ENCODE peak calls at places on chromosomes 12 and 14, in six cellular contexts. O is mesendoderm, D is trophoblast cell, L is neuronal stem cell, V is IMR-90, Q is H1. C is an unnamed sample.

GRCh38 chr12:3928538-3929220 is 55.5 kb upstream of the PARP11 start:
- DNase-seq in O (peak; percentile 17), D (no peak), L (no peak), V (no peak), Q (peak; percentile 9), C (no peak)

GRCh38 chr12:13959131-13959734 is 22.2 kb downstream of the GRIN2B start:
- DNase-seq in O (peak; percentile 35), D (no peak), L (no peak), V (no peak), Q (no peak), C (peak; percentile 70)

GRCh38 chr14:71165121-71165574 is 257.9 kb downstream of the PCNX1 start:
- DNase-seq in O (peak; percentile 58), D (peak; percentile 83), L (no peak), V (peak; percentile 6), Q (no peak), C (no peak)

GRCh38 chr12:6199531-6200265 is 502 bp upstream of the CD9 start:
- DNase-seq in O (peak; percentile 92), D (peak; percentile 65), L (no peak), V (no peak), Q (no peak), C (peak; percentile 84)

GRCh38 chr14:71551291-71551955 is 380.8 kb upstream of the RGS6 start:
- DNase-seq in O (no peak), D (peak; percentile 17), L (no peak), V (peak; percentile 84), Q (no peak), C (no peak)

GRCh38 chr12:94074970-94075695 is 73.2 kb upstream of the PLXNC1 start:
- DNase-seq in O (peak; percentile 83), D (peak; percentile 66), L (peak; percentile 23), V (peak; percentile 89), Q (no peak), C (peak; percentile 56)

GRCh38 chr12:6833189-6833890 is 5.1 kb downstream of the P3H3 start:
- DNase-seq in O (no peak), D (no peak), L (no peak), V (peak; percentile 30), Q (no peak), C (no peak)

GRCh38 chr14:50766338-50766886 is 64.5 kb downstream of the NIN start:
- DNase-seq in O (peak; percentile 61), D (no peak), L (no peak), V (no peak), Q (no peak), C (no peak)

GRCh38 chr12:127145929-127146789 is 1120.8 kb upstream of the TMEM132C start:
- DNase-seq in O (no peak), D (peak; percentile 47), L (no peak), V (peak; percentile 15), Q (no peak), C (peak; percentile 60)

GRCh38 chr12:121766290-121767039 is 27.0 kb downstream of the RHOF start:
- DNase-seq in O (no peak), D (no peak), L (no peak), V (peak; percentile 10), Q (no peak), C (no peak)
- H2BK5ac ChIP-seq in O (no peak overlapping the region), D (no peak overlapping the region), L (no peak overlapping the region), V (no peak overlapping the region), Q (no peak overlapping the region), C (no peak overlapping the region)

GRCh38 chr12:121464331-121464730 is 64.4 kb downstream of the RNF34 start:
- DNase-seq in O (no peak), D (no peak), L (no peak), V (no peak), Q (no peak), C (peak; percentile 27)
- H2BK5ac ChIP-seq in O (no peak overlapping the region), D (no peak overlapping the region), L (no peak overlapping the region), V (no peak overlapping the region), Q (no peak overlapping the region), C (no peak overlapping the region)

DNA sequence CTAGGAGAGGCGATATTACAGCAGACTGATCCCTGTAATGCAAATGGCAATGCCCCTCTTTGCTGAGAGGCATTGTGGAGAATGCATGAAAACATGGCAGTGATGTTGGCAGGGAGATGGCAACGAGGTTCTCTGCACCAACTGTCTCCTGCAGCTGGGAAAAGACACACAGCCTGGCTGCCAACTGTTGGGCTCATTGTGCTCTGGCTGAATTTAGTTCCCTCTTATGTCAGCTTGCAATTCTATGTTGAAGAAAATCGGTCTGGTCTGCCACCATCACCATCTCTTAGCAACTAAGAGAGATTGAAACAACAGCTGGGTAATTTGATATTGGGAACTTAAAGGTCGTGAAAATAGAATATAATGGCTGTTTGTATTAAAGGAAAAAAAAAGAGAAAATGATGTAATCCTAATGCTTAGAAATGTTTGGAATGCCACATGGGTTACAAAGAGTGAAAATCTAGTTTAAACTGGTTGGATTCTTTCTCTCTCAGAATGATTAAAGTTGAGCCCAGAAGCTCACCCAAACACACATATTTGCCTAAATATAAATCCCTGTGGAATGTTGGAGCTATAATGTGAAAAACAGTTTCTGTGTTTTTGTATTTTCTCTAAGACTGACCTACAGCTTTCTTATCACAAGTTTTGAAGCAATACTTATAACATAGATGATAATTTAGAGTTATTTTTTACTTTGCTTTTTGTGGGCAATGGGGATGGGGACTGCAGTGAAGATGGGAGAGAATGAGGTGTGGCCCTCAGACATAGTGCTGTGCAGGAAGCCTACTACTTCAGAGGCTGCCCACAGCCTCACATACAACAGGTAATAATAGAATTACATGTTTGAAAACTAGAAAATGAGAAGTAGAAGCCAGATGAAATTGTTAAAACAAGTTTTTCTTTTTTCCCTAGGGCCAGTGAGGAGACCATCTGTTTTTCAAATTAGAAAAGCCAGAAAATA is 143.7 kb downstream of the AKAP6 start:
- DNase-seq in O (peak; percentile 61), D (peak; percentile 31), L (no peak), V (peak; percentile 81), Q (no peak), C (no peak)
- H2BK5ac ChIP-seq in O (no peak overlapping the region), D (peak overlapping the region; percentile 71), L (no peak overlapping the region), V (peak overlapping the region; percentile 87), Q (peak overlapping the region; percentile 67), C (no peak overlapping the region)

GRCh38 chr14:68135566-68135965 is 316.0 kb downstream of the RAD51B start:
- DNase-seq in O (no peak), D (peak; percentile 20), L (no peak), V (peak; percentile 43), Q (no peak), C (no peak)

GRCh38 chr14:68131907-68132306 is 312.3 kb downstream of the RAD51B start:
- DNase-seq in O (no peak), D (no peak), L (no peak), V (no peak), Q (no peak), C (no peak)

GRCh38 chr14:68133856-68134255 is 314.3 kb downstream of the RAD51B start:
- DNase-seq in O (no peak), D (no peak), L (no peak), V (no peak), Q (no peak), C (no peak)

GRCh38 chr14:68135028-68135427 is 315.4 kb downstream of the RAD51B start:
- DNase-seq in O (no peak), D (no peak), L (no peak), V (no peak), Q (no peak), C (no peak)

GRCh38 chr14:68132722-68133121 is 313.1 kb downstream of the RAD51B start:
- DNase-seq in O (no peak), D (no peak), L (no peak), V (no peak), Q (no peak), C (no peak)
- H2BK5ac ChIP-seq in O (no peak overlapping the region), D (peak overlapping the region; percentile 68), L (no peak overlapping the region), V (no peak overlapping the region), Q (no peak overlapping the region), C (no peak overlapping the region)

DNA sequence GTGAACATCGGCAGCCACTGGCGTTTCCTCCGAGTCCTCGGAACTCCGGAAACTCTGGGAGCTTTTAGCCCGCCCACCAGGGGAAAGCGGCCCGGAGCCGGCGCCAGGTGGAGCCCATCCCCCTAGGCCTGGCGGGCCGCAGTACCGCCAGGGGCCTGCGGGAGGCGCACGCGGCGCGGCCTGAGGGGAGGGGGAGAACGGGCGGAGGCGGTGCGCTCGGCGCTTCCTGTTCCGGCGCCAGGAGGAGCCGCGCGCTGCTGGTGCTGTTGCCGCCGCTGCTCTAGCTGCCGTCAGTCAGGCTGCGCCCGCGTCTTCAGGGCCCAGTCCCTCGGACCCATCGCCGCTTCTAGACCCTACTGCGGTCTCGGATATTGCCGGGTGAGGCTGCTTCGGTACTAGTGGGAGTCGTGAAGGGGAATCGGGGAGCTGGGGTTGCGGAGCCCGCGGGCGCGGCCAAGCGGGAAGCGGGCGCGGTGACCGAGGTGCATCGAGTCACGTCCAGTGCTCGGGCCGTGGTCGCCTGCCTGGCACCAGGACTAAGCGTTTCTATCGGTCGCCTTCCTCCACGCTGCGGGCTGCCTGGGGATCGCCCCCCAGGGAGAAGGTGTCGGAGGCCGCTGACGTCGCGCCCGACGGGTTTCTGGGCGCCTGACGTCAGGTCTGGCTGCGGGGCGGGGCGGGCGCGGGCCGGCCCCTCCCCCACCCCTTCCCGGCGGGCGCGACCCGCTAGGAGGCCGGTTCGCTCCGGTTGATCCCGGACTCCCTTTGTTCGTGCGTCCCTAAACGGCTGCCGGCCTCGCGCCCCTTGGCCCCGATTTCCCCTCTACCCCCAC is at the start of gene MAPK1IP1L:
- DNase-seq in O (peak; percentile 97), D (peak; percentile 97), L (peak; percentile 95), V (peak; percentile 88), Q (peak; percentile 79), C (peak; percentile 95)
- H2BK5ac ChIP-seq in O (peak within 1 kb of the TSS; percentile 98), D (peak within 1 kb of the TSS; percentile 83), L (peak within 1 kb of the TSS; percentile 99), V (peak within 1 kb of the TSS; percentile 94), Q (peak within 1 kb of the TSS; percentile 99), C (peak within 1 kb of the TSS; percentile 99)

DNA sequence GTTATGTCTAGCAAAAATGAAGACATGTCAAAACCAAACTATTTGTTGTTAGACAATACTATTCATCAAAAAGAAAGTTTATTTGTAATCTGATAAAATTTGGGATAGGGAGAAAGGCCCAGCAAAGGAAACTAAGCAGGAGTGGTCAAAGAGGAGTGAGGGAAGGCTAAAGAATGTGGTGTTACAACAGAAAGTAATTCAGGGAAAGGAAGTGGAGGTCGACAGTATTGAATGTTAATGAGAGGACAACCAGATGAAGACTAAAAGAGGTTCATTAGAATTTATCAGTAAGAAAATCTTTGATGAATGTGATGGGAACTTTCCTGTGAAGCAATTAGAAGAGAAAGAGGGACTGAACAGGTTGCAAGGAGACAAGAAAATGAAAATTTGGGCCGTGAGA is 33.9 kb downstream of the PLCZ1 start:
- DNase-seq in O (peak; percentile 72), D (no peak), L (no peak), V (no peak), Q (no peak), C (no peak)
- H2BK5ac ChIP-seq in O (no peak overlapping the region), D (no peak overlapping the region), L (no peak overlapping the region), V (no peak overlapping the region), Q (no peak overlapping the region), C (no peak overlapping the region)

GRCh38 chr12:116381240-116381743 is 103.8 kb upstream of the MED13L start:
- DNase-seq in O (no peak), D (no peak), L (no peak), V (no peak), Q (no peak), C (no peak)
- H2BK5ac ChIP-seq in O (peak overlapping the region; percentile 4), D (peak overlapping the region; percentile 70), L (peak overlapping the region; percentile 46), V (peak overlapping the region; percentile 98), Q (peak overlapping the region; percentile 94), C (no peak overlapping the region)

GRCh38 chr12:26661399-26661798 is 171.6 kb downstream of the ITPR2 start:
- DNase-seq in O (no peak), D (no peak), L (no peak), V (no peak), Q (no peak), C (no peak)
- H2BK5ac ChIP-seq in O (no peak overlapping the region), D (no peak overlapping the region), L (no peak overlapping the region), V (no peak overlapping the region), Q (no peak overlapping the region), C (no peak overlapping the region)